ENCODE peak calls at places on chromosomes 12 and 14, in nine cellular contexts. E is HCT116, S is adrenal gland, R is vagina, T is heart left ventricle, C is endothelial cell of umbilical vein, G is breast epithelium, O is esophagus squamous epithelium, V is HepG2. Y is an unnamed sample.

GRCh38 chr12:3236345-3237153 is 159.4 kb downstream of the TSPAN9 start:
- DNase-seq in R (no peak), O (no peak), E (peak; percentile 42), V (peak; percentile 29), C (peak; percentile 67), S (no peak), G (no peak), T (peak; percentile 72), Y (no peak)

GRCh38 chr12:71755146-71755892 is 656 bp downstream of the RAB21 start:
- DNase-seq in T (no peak), S (peak; percentile 59), V (peak; percentile 18), R (no peak), O (no peak), C (peak; percentile 70), E (no peak), G (peak; percentile 27), Y (peak; percentile 75)

GRCh38 chr12:45732936-45733335 is 3.4 kb downstream of the ARID2 start:
- DNase-seq in G (no peak), O (no peak), C (peak; percentile 46), S (no peak), T (no peak), E (no peak), V (no peak), R (no peak), Y (no peak)

GRCh38 chr12:46675736-46676135 is 150.1 kb downstream of the SLC38A4 start:
- DNase-seq in S (peak; percentile 31), R (no peak), V (peak; percentile 30), C (peak; percentile 54), E (no peak), T (no peak), O (no peak), G (no peak), Y (peak; percentile 62)

GRCh38 chr12:53220857-53221202 is 11.2 kb downstream of the RARG start:
- DNase-seq in O (peak; percentile 59), S (peak; percentile 93), G (peak; percentile 89), V (peak; percentile 81), R (no peak), E (peak; percentile 83), C (peak; percentile 87), T (peak; percentile 95), Y (peak; percentile 95)

GRCh38 chr12:95633671-95634465 is 82.6 kb upstream of the USP44 start:
- DNase-seq in S (no peak), O (no peak), R (no peak), V (no peak), T (no peak), G (peak; percentile 67), C (peak; percentile 78), E (no peak), Y (no peak)

GRCh38 chr14:33016611-33017010 is 77.9 kb downstream of the NPAS3 start:
- DNase-seq in R (no peak), G (no peak), E (no peak), S (no peak), C (no peak), T (no peak), V (no peak), O (no peak), Y (no peak)

GRCh38 chr14:106062502-106063272 is 536.3 kb downstream of the TMEM121 start:
- DNase-seq in R (no peak), C (no peak), V (no peak), G (no peak), S (no peak), O (no peak), T (no peak), E (no peak), Y (no peak)

GRCh38 chr14:87617079-87617478 is 375.9 kb downstream of the GALC start:
- DNase-seq in C (no peak), O (no peak), V (no peak), E (no peak), T (no peak), R (no peak), G (no peak), S (no peak), Y (no peak)

GRCh38 chr12:91327889-91328288 is 145.3 kb upstream of the DCN start:
- DNase-seq in V (no peak), E (no peak), G (no peak), T (no peak), C (no peak), S (no peak), O (no peak), R (no peak), Y (no peak)

GRCh38 chr12:18750087-18750486 is 12.2 kb downstream of the CAPZA3 start:
- DNase-seq in G (no peak), T (no peak), C (no peak), S (peak; percentile 37), V (no peak), E (no peak), R (no peak), O (no peak), Y (no peak)

GRCh38 chr14:54146601-54147000 is 190.0 kb upstream of the BMP4 start:
- DNase-seq in T (no peak), S (no peak), E (no peak), G (no peak), R (no peak), O (no peak), V (no peak), C (no peak), Y (no peak)

GRCh38 chr12:109134186-109134917 is 18.0 kb downstream of the ACACB start:
- DNase-seq in T (no peak), E (peak; percentile 27), V (no peak), S (peak; percentile 64), C (no peak), G (no peak), O (no peak), R (no peak), Y (peak; percentile 75)

GRCh38 chr14:102304611-102305506 is at the start of gene MOK:
- DNase-seq in E (peak; percentile 92), O (peak; percentile 34), C (peak; percentile 99), T (peak; percentile 96), S (peak; percentile 95), V (peak; percentile 96), G (peak; percentile 94), R (no peak), Y (peak; percentile 98)
- TF ChIP-seq POLR2A in E (no peak), O (no peak), C (no peak), T (peak; percentile 31), S (no peak), V (peak; percentile 31), G (peak; percentile 22), R (no peak), Y (peak; percentile 14)

DNA sequence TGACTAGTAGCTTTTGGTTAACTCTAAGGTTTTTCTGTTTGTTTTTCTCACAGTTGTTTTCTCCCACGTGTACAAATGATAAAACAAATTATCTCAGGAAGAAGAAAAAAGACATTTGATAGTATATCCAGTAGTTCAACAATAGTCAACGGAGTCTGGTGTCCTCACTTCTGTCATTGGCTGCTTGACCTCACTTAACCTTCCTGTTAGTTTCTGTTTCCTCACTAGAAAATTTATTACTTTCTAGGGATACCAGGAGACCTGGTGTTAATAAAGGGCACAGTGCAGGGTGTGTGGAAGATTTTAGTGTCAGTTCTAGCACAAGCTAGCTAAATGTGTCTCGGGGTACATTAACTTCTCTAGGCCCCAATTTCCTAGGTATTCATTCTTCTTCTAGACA is 116.0 kb downstream of the PRKCH start:
- DNase-seq in G (no peak), E (no peak), C (no peak), V (no peak), T (no peak), S (no peak), R (no peak), O (no peak), Y (no peak)
- H3K4me1 ChIP-seq in G (peaks cover 4% of the 10 kb centered on the region), E (peaks cover 26% of the 10 kb centered on the region), C (peaks cover 60% of the 10 kb centered on the region), V (peaks cover 16% of the 10 kb centered on the region), T (peaks cover 29% of the 10 kb centered on the region), S (peaks cover 13% of the 10 kb centered on the region), R (peaks cover 21% of the 10 kb centered on the region), O (peaks cover 65% of the 10 kb centered on the region), Y (peaks cover 40% of the 10 kb centered on the region)

DNA sequence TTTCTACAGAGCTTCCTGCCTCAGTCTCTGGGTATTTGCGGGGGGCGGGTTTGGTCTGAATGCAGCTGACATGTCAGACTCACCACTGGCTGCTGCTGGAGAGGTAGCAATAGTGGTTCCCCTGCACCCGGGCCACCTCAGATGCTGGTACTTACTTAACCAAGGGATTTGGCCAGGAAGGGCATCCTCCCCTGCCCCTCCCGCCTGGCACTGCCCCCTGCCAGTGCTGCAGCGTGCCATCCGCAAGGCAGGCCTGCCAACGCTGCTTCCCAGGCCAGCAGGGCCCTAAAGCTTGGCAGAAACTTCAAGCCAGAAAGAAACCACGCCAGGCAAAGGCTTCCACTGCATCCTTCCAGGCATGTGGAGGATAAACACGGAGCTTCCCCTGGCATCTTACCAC is 22.1 kb downstream of the RAB35 start:
- DNase-seq in O (no peak), T (no peak), G (no peak), V (no peak), S (no peak), E (no peak), R (no peak), C (no peak), Y (no peak)
- TF ChIP-seq POLR2A in O (no peak), T (no peak), G (no peak), V (no peak), S (no peak), E (no peak), R (no peak), C (no peak), Y (no peak)

GRCh38 chr14:99231850-99232401 is 40.1 kb downstream of the BCL11B start:
- DNase-seq in G (peak; percentile 36), V (no peak), O (no peak), C (no peak), R (no peak), E (peak; percentile 15), S (no peak), T (no peak), Y (no peak)

GRCh38 chr14:99234366-99234765 is 37.6 kb downstream of the BCL11B start:
- DNase-seq in C (no peak), S (no peak), R (no peak), E (no peak), V (no peak), G (no peak), T (no peak), O (no peak), Y (no peak)

GRCh38 chr14:99231181-99231849 is 40.7 kb downstream of the BCL11B start:
- DNase-seq in G (no peak), V (no peak), S (no peak), T (no peak), R (no peak), C (no peak), E (no peak), O (no peak), Y (no peak)

GRCh38 chr14:99233222-99234035 is 38.6 kb downstream of the BCL11B start:
- DNase-seq in C (no peak), S (no peak), R (no peak), T (no peak), V (no peak), G (no peak), O (no peak), E (no peak), Y (no peak)

DNA sequence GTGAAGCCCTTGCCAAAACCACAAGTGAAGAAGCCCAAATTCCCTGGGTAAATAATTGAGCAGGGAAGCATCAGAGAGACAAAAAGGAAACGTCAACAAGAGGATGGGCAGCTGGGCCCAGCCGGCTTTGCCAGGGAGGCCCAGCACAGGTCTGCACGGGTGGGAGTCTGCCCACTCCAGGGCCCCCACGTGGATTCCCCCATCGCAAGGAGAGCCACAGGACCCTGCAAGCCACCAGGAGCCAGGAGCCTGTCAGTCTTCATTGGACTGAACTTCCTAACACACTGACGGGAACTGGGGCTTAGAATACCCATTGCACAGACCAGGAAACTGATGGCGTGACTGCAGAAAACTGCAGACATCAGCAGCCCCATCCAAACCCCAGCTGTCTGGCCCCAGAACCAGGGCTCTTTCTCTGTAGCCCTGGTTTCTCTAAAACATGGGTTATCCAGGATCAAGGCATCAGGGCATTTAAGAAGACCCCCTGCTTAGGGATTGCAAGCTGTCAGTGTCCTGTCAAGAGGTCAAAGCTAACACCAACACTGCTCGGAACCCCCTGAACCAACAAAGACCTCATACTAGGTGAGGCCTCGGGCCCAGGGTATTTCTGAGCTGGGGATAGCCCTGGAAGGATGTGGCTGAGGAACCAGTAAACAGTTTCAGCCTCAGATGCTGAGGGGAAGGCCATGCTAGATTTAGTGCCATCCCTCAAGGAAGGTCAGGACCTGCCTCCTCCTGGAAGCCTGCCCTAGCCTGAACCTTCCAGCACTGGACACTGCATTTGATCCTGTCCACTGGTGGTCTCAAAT is 39.4 kb downstream of the BCL11B start:
- DNase-seq in C (no peak), O (no peak), G (no peak), E (no peak), V (no peak), R (no peak), T (no peak), S (no peak), Y (no peak)
- H3K4me1 ChIP-seq in C (no peaks in the 10 kb centered on the region), O (peaks cover 50% of the 10 kb centered on the region), G (no peaks in the 10 kb centered on the region), E (peaks cover 22% of the 10 kb centered on the region), V (no peaks in the 10 kb centered on the region), R (peaks cover 57% of the 10 kb centered on the region), T (no peaks in the 10 kb centered on the region), S (no peaks in the 10 kb centered on the region), Y (peaks cover 72% of the 10 kb centered on the region)